ENCODE peak calls at places on chromosomes 12 and 14, in ten cellular contexts. O is ovary; Z is psoas muscle; R is body of pancreas; U is tibial artery; A is uterus; P is lung; X is endodermal cell; S is right cardiac atrium; I is naive thymus-derived CD4-positive, alpha-beta T cell. E is an unnamed sample. For H3K4me1, the result is how much of the 10 kb centered on the place peaks cover.

GRCh38 chr12:101838628-101839323 is 8.0 kb upstream of the GNPTAB start:
- DNase-seq in O (no peak), Z (no peak), R (no peak), U (no peak), A (no peak), P (no peak), X (no peak), S (no peak), I (peak), E (no peak)

GRCh38 chr12:53320352-53321195 is 836 bp downstream of the AAAS start:
- DNase-seq in O (no peak), Z (no peak), R (no peak), U (no peak), A (no peak), P (no peak), X (no peak), S (no peak), I (peak), E (no peak)

GRCh38 chr12:69621551-69621950 is 10.8 kb upstream of the LRRC10 start:
- DNase-seq in O (no peak), Z (no peak), R (no peak), U (no peak), A (no peak), P (no peak), X (no peak), S (no peak), I (no peak), E (no peak)

GRCh38 chr12:77925536-77926108 is 94.9 kb downstream of the NAV3 start:
- DNase-seq in O (peak), Z (peak), R (peak), U (peak), A (peak), P (peak), X (peak), S (peak), I (no peak), E (peak)

GRCh38 chr12:26971963-26972362 is 33.7 kb downstream of the FGFR1OP2 start:
- DNase-seq in O (no peak), Z (no peak), R (no peak), U (no peak), A (no peak), P (no peak), X (no peak), S (no peak), I (peak), E (no peak)

GRCh38 chr14:58677996-58678395 is 40.2 kb downstream of the DACT1 start:
- DNase-seq in O (no peak), Z (no peak), R (no peak), U (no peak), A (no peak), P (no peak), X (no peak), S (no peak), I (no peak), E (no peak)

GRCh38 chr12:50572275-50572674 is 67.5 kb downstream of the DIP2B start:
- DNase-seq in O (no peak), Z (no peak), R (no peak), U (no peak), A (no peak), P (no peak), X (no peak), S (no peak), I (no peak), E (peak)

GRCh38 chr12:128920468-128920867 is 67.2 kb downstream of the GLT1D1 start:
- DNase-seq in O (no peak), Z (no peak), R (no peak), U (no peak), A (peak), P (peak), X (no peak), S (peak), I (no peak), E (peak)

GRCh38 chr14:63345826-63346225 is 27.1 kb upstream of the GPHB5 start:
- DNase-seq in O (no peak), Z (no peak), R (no peak), U (no peak), A (no peak), P (no peak), X (no peak), S (no peak), I (no peak), E (no peak)

GRCh38 chr12:42887657-42888056 is 298.1 kb upstream of the PRICKLE1 start:
- DNase-seq in O (no peak), Z (no peak), R (no peak), U (no peak), A (no peak), P (no peak), X (no peak), S (no peak), I (no peak), E (no peak)

GRCh38 chr12:55728932-55729591 is at the start of gene CD63:
- DNase-seq in O (peak), Z (peak), R (peak), U (peak), A (peak), P (peak), X (peak), S (peak), I (no peak), E (peak)

GRCh38 chr12:119020377-119021360 is 39.3 kb downstream of the SRRM4 start:
- DNase-seq in O (no peak), Z (no peak), R (peak), U (no peak), A (no peak), P (peak), X (peak), S (peak), I (no peak), E (no peak)

GRCh38 chr14:100802766-100803693 is 22.9 kb upstream of the MEG3 start:
- DNase-seq in O (no peak), Z (no peak), R (no peak), U (no peak), A (no peak), P (no peak), X (no peak), S (no peak), I (no peak), E (no peak)

GRCh38 chr12:54926246-54926645 is 58.3 kb downstream of the TESPA1 start:
- DNase-seq in O (no peak), Z (no peak), R (no peak), U (no peak), A (no peak), P (no peak), X (no peak), S (no peak), I (no peak), E (no peak)

GRCh38 chr12:105076098-105076497 is 8.2 kb downstream of the ALDH1L2 start:
- DNase-seq in O (no peak), Z (no peak), R (no peak), U (no peak), A (no peak), P (no peak), X (no peak), S (no peak), I (no peak), E (no peak)

GRCh38 chr12:121992059-121992879 is 29.4 kb upstream of the BCL7A start:
- DNase-seq in O (no peak), Z (no peak), R (no peak), U (no peak), A (no peak), P (peak), X (no peak), S (peak), I (peak), E (peak)

GRCh38 chr12:62683724-62684501 is 217.3 kb downstream of the MON2 start:
- DNase-seq in O (peak), Z (peak), R (peak), U (peak), A (peak), P (peak), X (peak), S (peak), I (no peak), E (no peak)

GRCh38 chr12:65464930-65465329 is 186.4 kb downstream of the MSRB3 start:
- DNase-seq in O (no peak), Z (no peak), R (no peak), U (no peak), A (no peak), P (no peak), X (no peak), S (no peak), I (no peak), E (no peak)

GRCh38 chr14:89379891-89380820 is 36.9 kb downstream of the FOXN3 start:
- DNase-seq in O (no peak), Z (no peak), R (no peak), U (no peak), A (no peak), P (no peak), X (no peak), S (no peak), I (no peak), E (no peak)

GRCh38 chr12:126191037-126191891 is 1126.0 kb downstream of the AACS start:
- DNase-seq in O (no peak), Z (no peak), R (peak), U (no peak), A (no peak), P (no peak), X (peak), S (no peak), I (no peak), E (no peak)

GRCh38 chr12:42296503-42297109 is 29.3 kb downstream of the ZCRB1 start:
- DNase-seq in O (no peak), Z (no peak), R (no peak), U (no peak), A (no peak), P (no peak), X (peak), S (no peak), I (peak), E (no peak)

GRCh38 chr12:66164349-66164821 is 5.4 kb downstream of the TMBIM4 start:
- DNase-seq in O (no peak), Z (no peak), R (no peak), U (no peak), A (no peak), P (no peak), X (no peak), S (no peak), I (no peak), E (no peak)

GRCh38 chr12:56296207-56296785 is 3.8 kb downstream of the CS start:
- DNase-seq in O (no peak), Z (no peak), R (no peak), U (no peak), A (no peak), P (no peak), X (no peak), S (no peak), I (no peak), E (no peak)

GRCh38 chr14:68956728-68957127 is 22.4 kb downstream of the ACTN1 start:
- DNase-seq in O (no peak), Z (no peak), R (no peak), U (no peak), A (no peak), P (no peak), X (no peak), S (no peak), I (no peak), E (no peak)

GRCh38 chr14:68959035-68959434 is 20.1 kb downstream of the ACTN1 start:
- DNase-seq in O (no peak), Z (no peak), R (no peak), U (no peak), A (no peak), P (no peak), X (no peak), S (no peak), I (no peak), E (no peak)

GRCh38 chr14:68960123-68960522 is 19.0 kb downstream of the ACTN1 start:
- DNase-seq in O (no peak), Z (no peak), R (no peak), U (no peak), A (no peak), P (no peak), X (no peak), S (no peak), I (no peak), E (no peak)

GRCh38 chr14:68958553-68958952 is 20.5 kb downstream of the ACTN1 start:
- DNase-seq in O (no peak), Z (no peak), R (no peak), U (no peak), A (no peak), P (no peak), X (no peak), S (no peak), I (no peak), E (no peak)

GRCh38 chr14:68957688-68958248 is 21.3 kb downstream of the ACTN1 start:
- DNase-seq in O (no peak), Z (no peak), R (no peak), U (no peak), A (no peak), P (no peak), X (no peak), S (no peak), I (no peak), E (no peak)
- H3K4me1 ChIP-seq in O (under half), Z (under half), R (half or more), U (half or more), A (half or more), P (under half), X (under half), S (under half), I (under half), E (under half)

DNA sequence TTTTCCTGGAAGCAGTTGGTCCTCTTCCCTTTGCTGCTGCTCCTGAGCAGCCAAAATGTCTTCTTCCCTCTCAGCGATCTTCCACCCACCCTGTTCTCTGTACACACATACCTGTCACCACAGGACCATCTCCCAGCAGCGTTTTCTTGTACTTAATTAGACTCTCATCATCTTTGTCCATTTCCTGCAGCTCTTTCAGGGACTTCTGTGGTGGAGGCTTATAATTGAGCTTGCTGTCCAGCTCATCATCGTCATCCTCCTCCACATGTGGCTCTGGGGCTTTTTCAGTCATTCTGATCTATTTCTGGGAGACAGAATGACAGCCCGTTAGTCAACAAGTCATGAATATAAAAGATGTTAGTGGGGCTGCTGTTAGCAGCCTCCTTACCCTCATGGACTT is 11.0 kb downstream of the ARHGDIB start:
- DNase-seq in O (no peak), Z (no peak), R (no peak), U (no peak), A (no peak), P (no peak), X (no peak), S (no peak), I (no peak), E (no peak)
- H3K27ac ChIP-seq in O (no peak), Z (no peak), R (no peak), U (peak), A (peak), P (peak), X (no peak), S (peak), I (peak), E (peak)

DNA sequence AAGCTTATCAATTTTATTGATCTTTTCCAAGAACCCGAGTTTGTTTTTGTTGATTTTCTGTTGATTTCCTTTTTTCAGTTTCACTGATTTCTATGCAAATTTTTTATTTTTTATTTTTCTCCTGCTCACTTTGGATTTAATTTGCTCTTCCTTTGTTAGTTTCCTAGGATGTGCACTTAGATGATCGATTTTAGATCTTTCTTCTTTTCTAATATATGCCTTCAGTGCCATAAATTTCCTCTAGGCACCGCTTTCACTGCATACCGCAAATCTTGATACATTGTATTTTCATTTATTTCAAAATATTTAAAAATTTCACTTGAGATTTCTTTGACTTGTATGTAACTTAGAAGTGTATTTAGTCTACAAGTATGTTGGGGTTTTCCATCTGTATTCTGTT is 9.5 kb downstream of the TOGARAM1 start:
- DNase-seq in O (no peak), Z (no peak), R (no peak), U (no peak), A (no peak), P (no peak), X (no peak), S (no peak), I (no peak), E (no peak)
- H3K4me1 ChIP-seq in O (under half), Z (under half), R (under half), U (under half), A (under half), P (under half), X (under half), S (under half), I (under half), E (under half)

GRCh38 chr12:67382206-67382871 is 113.2 kb downstream of the CAND1 start:
- DNase-seq in O (no peak), Z (no peak), R (no peak), U (no peak), A (no peak), P (no peak), X (no peak), S (no peak), I (no peak), E (no peak)
- H3K27ac ChIP-seq in O (peak), Z (no peak), R (no peak), U (no peak), A (no peak), P (peak), X (no peak), S (no peak), I (no peak), E (no peak)

GRCh38 chr12:103457471-103457870 is 38.3 kb downstream of the C12orf42 start:
- DNase-seq in O (no peak), Z (no peak), R (no peak), U (no peak), A (no peak), P (no peak), X (no peak), S (no peak), I (peak), E (no peak)

GRCh38 chr12:103462675-103463074 is 33.1 kb downstream of the C12orf42 start:
- DNase-seq in O (no peak), Z (no peak), R (no peak), U (no peak), A (no peak), P (no peak), X (no peak), S (no peak), I (no peak), E (no peak)
- H3K4me1 ChIP-seq in O (under half), Z (under half), R (under half), U (under half), A (under half), P (under half), X (under half), S (under half), I (under half), E (under half)

GRCh38 chr12:59121466-59121865 is 201.2 kb upstream of the LRIG3 start:
- DNase-seq in O (no peak), Z (no peak), R (no peak), U (no peak), A (no peak), P (no peak), X (no peak), S (no peak), I (no peak), E (no peak)

GRCh38 chr12:59118356-59118755 is 198.1 kb upstream of the LRIG3 start:
- DNase-seq in O (no peak), Z (no peak), R (no peak), U (no peak), A (no peak), P (no peak), X (no peak), S (no peak), I (no peak), E (no peak)

GRCh38 chr12:59119676-59120075 is 199.4 kb upstream of the LRIG3 start:
- DNase-seq in O (no peak), Z (no peak), R (no peak), U (no peak), A (no peak), P (no peak), X (no peak), S (no peak), I (no peak), E (peak)

DNA sequence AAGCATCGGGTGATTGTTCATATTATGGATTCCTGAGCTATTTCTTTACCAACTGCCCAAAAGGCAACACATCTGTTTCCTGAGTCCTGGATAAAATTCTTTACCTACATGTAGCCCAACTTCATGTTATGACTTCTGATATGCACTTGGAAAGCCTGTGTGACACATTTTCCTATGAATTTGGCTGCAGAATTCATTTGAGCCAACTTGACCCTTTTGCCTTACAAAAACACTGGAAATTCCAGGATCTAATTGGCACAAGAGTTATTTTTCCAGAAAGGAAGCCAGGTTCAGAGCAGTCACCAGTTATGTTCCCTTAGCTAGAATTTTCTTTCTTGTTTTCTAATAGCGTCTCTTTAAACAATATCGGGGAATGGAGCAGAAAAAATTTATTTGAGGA is 202.5 kb upstream of the LRIG3 start:
- DNase-seq in O (no peak), Z (no peak), R (no peak), U (no peak), A (no peak), P (no peak), X (no peak), S (no peak), I (no peak), E (no peak)
- H3K27ac ChIP-seq in O (no peak), Z (no peak), R (no peak), U (peak), A (no peak), P (no peak), X (no peak), S (no peak), I (no peak), E (no peak)

DNA sequence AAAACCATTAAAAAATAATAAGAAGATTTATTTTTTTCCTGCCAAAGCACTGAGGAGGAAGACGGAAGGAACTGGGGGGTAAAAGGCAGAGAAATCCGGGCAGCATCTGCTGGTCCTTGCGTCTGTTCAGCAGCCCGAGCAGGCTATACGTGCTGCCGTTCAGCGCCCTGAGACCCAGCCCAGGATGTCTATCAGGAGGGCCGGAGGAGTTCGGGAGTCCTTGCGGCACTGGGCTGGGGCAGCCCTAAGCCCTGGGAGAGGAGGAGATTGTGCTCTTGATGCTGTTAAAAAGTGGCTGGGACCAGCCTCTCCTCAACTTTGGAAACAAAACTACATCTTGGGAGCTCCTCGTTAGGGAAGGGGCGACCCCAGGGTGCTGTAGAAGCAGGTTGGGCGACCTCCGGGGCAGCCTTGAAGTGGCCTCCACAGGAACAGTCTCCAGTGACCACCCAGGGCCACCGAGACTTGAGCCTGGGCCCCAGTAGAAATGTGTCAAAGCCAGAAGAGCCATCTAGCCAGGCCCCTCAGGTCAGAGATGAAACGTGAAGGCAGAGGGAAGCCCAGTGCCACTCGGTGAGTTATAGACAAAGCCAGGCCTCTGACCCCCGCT is 14.3 kb downstream of the PGF start:
- DNase-seq in O (no peak), Z (peak), R (no peak), U (peak), A (no peak), P (no peak), X (no peak), S (no peak), I (no peak), E (peak)
- H3K4me1 ChIP-seq in O (under half), Z (under half), R (under half), U (under half), A (under half), P (under half), X (under half), S (under half), I (under half), E (under half)

E was measured in trophoblast cell.